ENCODE peak calls at places on chromosomes 13 and 19, in six cellular contexts. J, R, B, T, K and P are unnamed samples.

GRCh38 chr19:4586691-4587090 is 27.2 kb upstream of the SEMA6B start:
- DNase-seq in B (no peak), K (no peak), J (no peak), R (no peak), T (no peak), P (no peak)

GRCh38 chr13:50126378-50127016 is 111.3 kb downstream of the KCNRG start:
- DNase-seq in K (peak), B (no peak), R (no peak), T (peak), J (peak), P (no peak)

GRCh38 chr13:75785130-75785529 is 149.0 kb downstream of the LMO7 start:
- DNase-seq in K (peak), B (no peak), J (no peak), R (no peak), T (no peak), P (no peak)

GRCh38 chr19:48390188-48391099 is 907 bp downstream of the KDELR1 start:
- DNase-seq in J (peak), R (peak), T (peak), B (peak), K (peak), P (peak)

GRCh38 chr19:7637374-7638256 is 705 bp downstream of the STXBP2 start:
- DNase-seq in B (no peak), T (no peak), K (peak), R (peak), J (peak), P (no peak)

GRCh38 chr13:46903748-46904147 is 6.9 kb upstream of the HTR2A start:
- DNase-seq in B (no peak), T (peak), R (no peak), J (no peak), K (peak), P (peak)

GRCh38 chr19:51503428-51503827 is 1.8 kb upstream of the SIGLEC12 start:
- DNase-seq in R (no peak), J (no peak), B (no peak), T (no peak), K (no peak), P (no peak)

GRCh38 chr13:30607908-30608307 is 9.8 kb upstream of the USPL1 start:
- DNase-seq in T (no peak), R (no peak), J (peak), K (no peak), B (peak), P (no peak)

GRCh38 chr13:43522788-43523187 is 264.0 kb downstream of the ENOX1 start:
- DNase-seq in J (no peak), R (no peak), T (peak), B (no peak), K (peak), P (no peak)

GRCh38 chr13:36341718-36342117 is 4.5 kb downstream of the SPART start:
- DNase-seq in B (no peak), K (no peak), R (no peak), J (no peak), T (peak), P (no peak)

GRCh38 chr19:45523642-45524256 is 16.5 kb downstream of the VASP start:
- DNase-seq in B (peak), T (peak), K (peak), R (peak), J (peak), P (peak)

GRCh38 chr13:51881296-51881695 is 19.5 kb downstream of the CCDC70 start:
- DNase-seq in T (no peak), R (no peak), J (no peak), K (no peak), B (no peak), P (no peak)

GRCh38 chr19:5149930-5150329 is 181.0 kb downstream of the KDM4B start:
- DNase-seq in B (no peak), T (no peak), J (no peak), R (no peak), K (no peak), P (no peak)

GRCh38 chr13:51502206-51502651 is 49.4 kb upstream of the INTS6 start:
- DNase-seq in J (no peak), R (no peak), T (no peak), B (no peak), K (no peak), P (no peak)

GRCh38 chr19:39083983-39084731 is at the start of gene ACP7:
- DNase-seq in B (peak), J (no peak), R (peak), K (no peak), T (no peak), P (no peak)

GRCh38 chr19:37845932-37846331 is 60.5 kb downstream of the WDR87 start:
- DNase-seq in B (no peak), K (no peak), R (no peak), T (no peak), J (no peak), P (no peak)